ENCODE peak calls at places on chromosome 1, in eight cellular contexts. D, S, L, C, M, Q, N and G are unnamed samples.

GRCh38 chr1:201841265-201841912 is 12.4 kb downstream of the IPO9 start:
- DNase-seq in L (no peak), D (no peak), N (no peak), Q (no peak), M (no peak), C (no peak), S (no peak), G (no peak)

GRCh38 chr1:77230051-77230450 is 10.8 kb upstream of the PIGK start:
- DNase-seq in M (no peak), S (no peak), N (no peak), D (no peak), Q (no peak), L (no peak), C (no peak), G (no peak)

GRCh38 chr1:47948126-47948525 is 49.1 kb downstream of the TRABD2B start:
- DNase-seq in D (no peak), S (no peak), M (no peak), C (no peak), N (no peak), L (no peak), Q (no peak), G (no peak)

GRCh38 chr1:38133781-38134180 is 87.2 kb upstream of the POU3F1 start:
- DNase-seq in M (no peak), L (no peak), D (no peak), N (no peak), S (no peak), C (no peak), Q (no peak), G (no peak)

GRCh38 chr1:92352856-92353255 is 54.0 kb downstream of the RPAP2 start:
- DNase-seq in Q (no peak), D (no peak), L (no peak), S (no peak), N (no peak), C (no peak), M (no peak), G (no peak)

GRCh38 chr1:211515090-211516023 is 23.4 kb upstream of the RD3 start:
- DNase-seq in Q (peak), N (peak), D (peak), C (peak), S (peak), M (peak), L (peak), G (peak)

GRCh38 chr1:176205322-176205914 is 1.7 kb downstream of the COP1 start:
- DNase-seq in N (no peak), Q (no peak), S (no peak), M (no peak), L (no peak), C (no peak), D (no peak), G (no peak)

GRCh38 chr1:29444782-29445325 is 208.5 kb downstream of the PTPRU start:
- DNase-seq in D (no peak), Q (no peak), C (no peak), M (peak), S (no peak), N (no peak), L (no peak), G (no peak)

GRCh38 chr1:201556841-201557571 is 18.1 kb downstream of the NAV1 start:
- DNase-seq in N (no peak), S (no peak), Q (no peak), C (no peak), L (no peak), D (no peak), M (no peak), G (no peak)

GRCh38 chr1:230709619-230710542 is 4.0 kb downstream of the AGT start:
- DNase-seq in N (no peak), C (no peak), M (no peak), D (no peak), S (no peak), Q (no peak), L (no peak), G (no peak)